ENCODE peak calls at places on chromosomes 11 and 22, in seven cellular contexts. One of them, this sample, is unnamed.
A peak's percentile ranks its signal among the peaks of the same experiment; 100 is the strongest.

GRCh38 chr11:75505966-75506692 is 19.6 kb downstream of the GDPD5 start:
- DNase-seq in fibroblast of villous mesenchyme: no peak
- DNase-seq in HFF-Myc: no peak
- DNase-seq in psoas muscle: no peak
- DNase-seq in astrocyte of the spinal cord: no peak
- DNase-seq in coronary artery: peak; percentile 69
- DNase-seq in A549: no peak
- DNase-seq in this sample: no peak

GRCh38 chr22:39594411-39594810 is 23.9 kb downstream of the CACNA1I start:
- DNase-seq in psoas muscle: no peak
- DNase-seq in coronary artery: no peak
- DNase-seq in astrocyte of the spinal cord: no peak
- DNase-seq in A549: no peak
- DNase-seq in HFF-Myc: no peak
- DNase-seq in fibroblast of villous mesenchyme: no peak
- DNase-seq in this sample: no peak

GRCh38 chr22:35575116-35575748 is 34.6 kb downstream of the RASD2 start:
- DNase-seq in HFF-Myc: no peak
- DNase-seq in fibroblast of villous mesenchyme: no peak
- DNase-seq in A549: no peak
- DNase-seq in psoas muscle: no peak
- DNase-seq in coronary artery: no peak
- DNase-seq in astrocyte of the spinal cord: no peak
- DNase-seq in this sample: no peak

GRCh38 chr11:2462092-2462985 is 17.5 kb downstream of the KCNQ1 start:
- DNase-seq in HFF-Myc: no peak
- DNase-seq in fibroblast of villous mesenchyme: no peak
- DNase-seq in coronary artery: peak; percentile 70
- DNase-seq in A549: no peak
- DNase-seq in psoas muscle: no peak
- DNase-seq in astrocyte of the spinal cord: no peak
- DNase-seq in this sample: no peak

GRCh38 chr11:31810779-31811647 is at the start of gene PAX6:
- DNase-seq in A549: peak; percentile 73
- DNase-seq in astrocyte of the spinal cord: peak; percentile 96
- DNase-seq in HFF-Myc: no peak
- DNase-seq in psoas muscle: no peak
- DNase-seq in fibroblast of villous mesenchyme: peak; percentile 14
- DNase-seq in coronary artery: no peak
- DNase-seq in this sample: peak; percentile 28

GRCh38 chr22:43795320-43795719 is 16.8 kb downstream of the EFCAB6 start:
- DNase-seq in astrocyte of the spinal cord: no peak
- DNase-seq in psoas muscle: no peak
- DNase-seq in A549: no peak
- DNase-seq in fibroblast of villous mesenchyme: no peak
- DNase-seq in HFF-Myc: no peak
- DNase-seq in coronary artery: no peak
- DNase-seq in this sample: no peak

GRCh38 chr11:5460983-5461621 is 12.0 kb downstream of the OR51I2 start:
- DNase-seq in astrocyte of the spinal cord: no peak
- DNase-seq in coronary artery: no peak
- DNase-seq in A549: no peak
- DNase-seq in HFF-Myc: no peak
- DNase-seq in psoas muscle: no peak
- DNase-seq in fibroblast of villous mesenchyme: no peak
- DNase-seq in this sample: no peak

GRCh38 chr22:21726650-21727049 is 8.9 kb downstream of the YPEL1 start:
- DNase-seq in coronary artery: no peak
- DNase-seq in astrocyte of the spinal cord: no peak
- DNase-seq in psoas muscle: no peak
- DNase-seq in A549: peak; percentile 20
- DNase-seq in HFF-Myc: no peak
- DNase-seq in fibroblast of villous mesenchyme: peak; percentile 8
- DNase-seq in this sample: no peak

GRCh38 chr11:109696191-109696897 is 274.4 kb downstream of the C11orf87 start:
- DNase-seq in coronary artery: no peak
- DNase-seq in HFF-Myc: no peak
- DNase-seq in fibroblast of villous mesenchyme: no peak
- DNase-seq in astrocyte of the spinal cord: peak; percentile 41
- DNase-seq in psoas muscle: no peak
- DNase-seq in A549: no peak
- DNase-seq in this sample: peak; percentile 80

GRCh38 chr22:20418211-20418788 is 19.3 kb downstream of the SCARF2 start:
- DNase-seq in fibroblast of villous mesenchyme: peak; percentile 86
- DNase-seq in A549: peak; percentile 52
- DNase-seq in coronary artery: peak; percentile 88
- DNase-seq in HFF-Myc: no peak
- DNase-seq in psoas muscle: peak; percentile 86
- DNase-seq in astrocyte of the spinal cord: peak; percentile 77
- DNase-seq in this sample: peak; percentile 79

GRCh38 chr22:48520888-48521600 is 1306.6 kb downstream of the BRD1 start:
- DNase-seq in A549: no peak
- DNase-seq in coronary artery: no peak
- DNase-seq in fibroblast of villous mesenchyme: no peak
- DNase-seq in HFF-Myc: no peak
- DNase-seq in psoas muscle: no peak
- DNase-seq in astrocyte of the spinal cord: no peak
- DNase-seq in this sample: no peak

GRCh38 chr11:121309688-121310087 is 17.1 kb downstream of the SC5D start:
- DNase-seq in HFF-Myc: no peak
- DNase-seq in astrocyte of the spinal cord: no peak
- DNase-seq in coronary artery: no peak
- DNase-seq in fibroblast of villous mesenchyme: no peak
- DNase-seq in psoas muscle: no peak
- DNase-seq in A549: no peak
- DNase-seq in this sample: no peak

GRCh38 chr11:27933992-27934829 is 173.7 kb downstream of the KIF18A start:
- DNase-seq in coronary artery: no peak
- DNase-seq in fibroblast of villous mesenchyme: peak; percentile 96
- DNase-seq in astrocyte of the spinal cord: peak; percentile 98
- DNase-seq in HFF-Myc: peak; percentile 98
- DNase-seq in A549: peak; percentile 15
- DNase-seq in psoas muscle: no peak
- DNase-seq in this sample: peak; percentile 89

GRCh38 chr11:16293204-16293681 is 63.1 kb downstream of the SOX6 start:
- DNase-seq in astrocyte of the spinal cord: no peak
- DNase-seq in psoas muscle: no peak
- DNase-seq in coronary artery: no peak
- DNase-seq in fibroblast of villous mesenchyme: peak; percentile 30
- DNase-seq in A549: no peak
- DNase-seq in HFF-Myc: no peak
- DNase-seq in this sample: no peak

GRCh38 chr22:39309364-39309861 is 10.0 kb downstream of the RPL3 start:
- DNase-seq in A549: no peak
- DNase-seq in coronary artery: no peak
- DNase-seq in psoas muscle: no peak
- DNase-seq in astrocyte of the spinal cord: no peak
- DNase-seq in fibroblast of villous mesenchyme: no peak
- DNase-seq in HFF-Myc: no peak
- DNase-seq in this sample: no peak

GRCh38 chr11:126491092-126491491 is 135.6 kb downstream of the ST3GAL4 start:
- DNase-seq in astrocyte of the spinal cord: no peak
- DNase-seq in A549: no peak
- DNase-seq in fibroblast of villous mesenchyme: no peak
- DNase-seq in coronary artery: no peak
- DNase-seq in HFF-Myc: no peak
- DNase-seq in psoas muscle: no peak
- DNase-seq in this sample: no peak

GRCh38 chr11:118679483-118679882 is at the start of gene TREH:
- DNase-seq in psoas muscle: no peak
- DNase-seq in HFF-Myc: no peak
- DNase-seq in fibroblast of villous mesenchyme: no peak
- DNase-seq in A549: no peak
- DNase-seq in astrocyte of the spinal cord: no peak
- DNase-seq in coronary artery: peak; percentile 47
- DNase-seq in this sample: no peak

GRCh38 chr11:21564813-21565212 is 628.1 kb upstream of the ANO5 start:
- DNase-seq in psoas muscle: no peak
- DNase-seq in fibroblast of villous mesenchyme: no peak
- DNase-seq in coronary artery: no peak
- DNase-seq in astrocyte of the spinal cord: no peak
- DNase-seq in HFF-Myc: no peak
- DNase-seq in A549: no peak
- DNase-seq in this sample: no peak

GRCh38 chr22:20584872-20585639 is 77.6 kb downstream of the MED15 start:
- DNase-seq in astrocyte of the spinal cord: no peak
- DNase-seq in fibroblast of villous mesenchyme: no peak
- DNase-seq in coronary artery: no peak
- DNase-seq in A549: no peak
- DNase-seq in psoas muscle: no peak
- DNase-seq in HFF-Myc: no peak
- DNase-seq in this sample: no peak

GRCh38 chr22:50189184-50189848 is 3.6 kb downstream of the TRABD start:
- DNase-seq in fibroblast of villous mesenchyme: no peak
- DNase-seq in coronary artery: no peak
- DNase-seq in psoas muscle: peak; percentile 44
- DNase-seq in astrocyte of the spinal cord: no peak
- DNase-seq in HFF-Myc: no peak
- DNase-seq in A549: no peak
- DNase-seq in this sample: no peak

GRCh38 chr11:48066881-48067800 is 86.8 kb downstream of the PTPRJ start:
- DNase-seq in A549: no peak
- DNase-seq in HFF-Myc: no peak
- DNase-seq in psoas muscle: no peak
- DNase-seq in fibroblast of villous mesenchyme: no peak
- DNase-seq in astrocyte of the spinal cord: peak; percentile 71
- DNase-seq in coronary artery: no peak
- DNase-seq in this sample: peak; percentile 55
- TF ChIP-seq CTCF in A549: no peak
- TF ChIP-seq CTCF in HFF-Myc: no peak
- TF ChIP-seq CTCF in psoas muscle: no peak
- TF ChIP-seq CTCF in fibroblast of villous mesenchyme: no peak
- TF ChIP-seq CTCF in astrocyte of the spinal cord: no peak
- TF ChIP-seq CTCF in coronary artery: no peak
- TF ChIP-seq CTCF in this sample: no peak

GRCh38 chr11:117456027-117456720 is 128.5 kb downstream of the CEP164 start:
- DNase-seq in coronary artery: no peak
- DNase-seq in fibroblast of villous mesenchyme: no peak
- DNase-seq in A549: no peak
- DNase-seq in psoas muscle: no peak
- DNase-seq in astrocyte of the spinal cord: no peak
- DNase-seq in HFF-Myc: no peak
- DNase-seq in this sample: no peak
- H3K4me3 ChIP-seq in coronary artery: no peak overlapping the region
- H3K4me3 ChIP-seq in fibroblast of villous mesenchyme: no peak overlapping the region
- H3K4me3 ChIP-seq in A549: no peak overlapping the region
- H3K4me3 ChIP-seq in psoas muscle: no peak overlapping the region
- H3K4me3 ChIP-seq in astrocyte of the spinal cord: no peak overlapping the region
- H3K4me3 ChIP-seq in HFF-Myc: no peak overlapping the region
- H3K4me3 ChIP-seq in this sample: no peak overlapping the region

GRCh38 chr22:45206233-45206632 is 34.5 kb downstream of the KIAA0930 start:
- DNase-seq in coronary artery: no peak
- DNase-seq in psoas muscle: no peak
- DNase-seq in astrocyte of the spinal cord: no peak
- DNase-seq in fibroblast of villous mesenchyme: no peak
- DNase-seq in HFF-Myc: no peak
- DNase-seq in A549: no peak
- DNase-seq in this sample: no peak
- TF ChIP-seq CTCF in coronary artery: no peak
- TF ChIP-seq CTCF in psoas muscle: no peak
- TF ChIP-seq CTCF in astrocyte of the spinal cord: no peak
- TF ChIP-seq CTCF in fibroblast of villous mesenchyme: no peak
- TF ChIP-seq CTCF in HFF-Myc: no peak
- TF ChIP-seq CTCF in A549: no peak
- TF ChIP-seq CTCF in this sample: no peak

DNA sequence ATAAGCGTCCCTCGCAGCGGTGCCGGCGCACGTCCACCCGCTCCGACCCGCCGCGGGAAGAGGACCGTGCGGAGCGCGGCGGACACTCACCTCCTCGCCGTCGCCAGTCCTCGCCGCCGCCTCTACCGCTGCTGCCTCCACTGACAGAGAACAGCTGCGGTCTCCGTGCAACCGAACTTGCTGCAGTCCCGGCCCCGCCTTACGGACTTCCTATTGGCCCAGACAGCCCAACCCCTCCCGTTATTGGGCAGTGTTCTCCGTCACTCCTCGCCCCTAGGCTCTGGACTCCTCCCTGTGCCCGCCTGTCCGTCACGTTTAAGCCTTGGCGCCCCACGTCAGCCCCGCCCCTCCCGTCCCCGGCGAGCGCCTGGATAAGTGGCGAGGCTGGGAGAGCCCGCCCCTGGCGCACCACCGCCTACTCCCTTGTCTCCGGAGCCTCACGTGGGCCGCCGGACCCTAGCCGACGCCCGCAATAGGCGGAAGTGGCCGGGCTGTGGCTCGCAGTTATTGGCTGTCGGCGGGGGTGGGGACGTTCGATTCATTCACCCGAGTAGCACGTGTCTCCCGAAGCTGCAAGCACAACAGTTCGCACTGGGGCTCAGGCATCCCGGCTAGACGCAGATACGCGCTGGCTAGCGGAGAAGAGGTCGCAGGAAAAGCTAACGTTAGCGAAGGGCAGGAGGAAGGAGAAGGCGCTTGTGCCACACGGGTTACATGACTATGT is at the start of gene PC:
- DNase-seq in A549: peak; percentile 99
- DNase-seq in astrocyte of the spinal cord: peak; percentile 100
- DNase-seq in fibroblast of villous mesenchyme: peak; percentile 100
- DNase-seq in psoas muscle: peak; percentile 100
- DNase-seq in coronary artery: peak; percentile 100
- DNase-seq in HFF-Myc: peak; percentile 98
- DNase-seq in this sample: peak; percentile 100
- H3K4me3 ChIP-seq in A549: peak within 1 kb of the TSS; percentile 63
- H3K4me3 ChIP-seq in astrocyte of the spinal cord: peak within 1 kb of the TSS; percentile 48
- H3K4me3 ChIP-seq in fibroblast of villous mesenchyme: peak within 1 kb of the TSS; percentile 72
- H3K4me3 ChIP-seq in psoas muscle: peak within 1 kb of the TSS; percentile 67
- H3K4me3 ChIP-seq in coronary artery: peak within 1 kb of the TSS; percentile 79
- H3K4me3 ChIP-seq in HFF-Myc: peak within 1 kb of the TSS; percentile 58
- H3K4me3 ChIP-seq in this sample: peak within 1 kb of the TSS; percentile 49

DNA sequence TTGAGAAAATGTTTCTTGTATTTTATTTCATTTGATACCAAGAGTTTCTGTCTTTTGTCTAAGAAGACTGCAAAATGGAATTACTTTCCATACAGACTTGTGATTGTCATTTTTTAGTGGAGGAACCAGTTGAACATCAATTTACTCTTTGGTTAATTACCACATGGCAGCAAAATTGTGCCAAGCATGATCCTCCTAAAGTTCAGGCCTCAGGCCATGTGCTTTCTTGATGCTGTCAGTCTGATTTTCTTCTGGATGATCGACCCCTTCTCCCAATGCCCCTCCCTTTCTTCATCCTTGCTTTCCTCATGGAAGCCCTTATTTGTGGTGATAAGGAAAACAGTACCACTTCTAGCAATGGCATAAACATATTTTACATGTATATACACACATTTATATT is 76.2 kb downstream of the SVIP start:
- DNase-seq in coronary artery: no peak
- DNase-seq in A549: no peak
- DNase-seq in fibroblast of villous mesenchyme: no peak
- DNase-seq in HFF-Myc: no peak
- DNase-seq in astrocyte of the spinal cord: no peak
- DNase-seq in psoas muscle: no peak
- DNase-seq in this sample: no peak
- TF ChIP-seq CTCF in coronary artery: no peak
- TF ChIP-seq CTCF in A549: no peak
- TF ChIP-seq CTCF in fibroblast of villous mesenchyme: no peak
- TF ChIP-seq CTCF in HFF-Myc: no peak
- TF ChIP-seq CTCF in astrocyte of the spinal cord: no peak
- TF ChIP-seq CTCF in psoas muscle: no peak
- TF ChIP-seq CTCF in this sample: no peak